ENCODE peak calls at places on chromosome 19, in eight cellular contexts. V is WTC11, M is mesendoderm, T is G401, E is occipital lobe, L is SHP77 treated with DMSO at 0.1 percent for 48 hours, S is choroid plexus epithelial cell, Y is heart left ventricle. G is an unnamed sample.

GRCh38 chr19:13082192-13083007 is 20.3 kb downstream of the LYL1 start:
- DNase-seq in V (peak), M (peak), T (no peak), L (peak), Y (no peak), S (peak), E (no peak), G (no peak)

GRCh38 chr19:15419413-15420025 is 731 bp upstream of the AKAP8L start:
- DNase-seq in V (no peak), Y (no peak), S (no peak), T (peak), E (no peak), L (no peak), M (no peak), G (no peak)

GRCh38 chr19:3759482-3760254 is 1.8 kb downstream of the APBA3 start:
- DNase-seq in S (no peak), L (no peak), E (no peak), V (no peak), Y (no peak), T (no peak), M (no peak), G (no peak)

GRCh38 chr19:19485161-19485997 is 30.0 kb downstream of the TSSK6 start:
- DNase-seq in Y (no peak), L (no peak), E (no peak), M (peak), V (no peak), S (peak), T (no peak), G (no peak)

GRCh38 chr19:14577885-14578427 is 4.9 kb upstream of the CLEC17A start:
- DNase-seq in L (no peak), M (no peak), T (no peak), V (no peak), E (no peak), S (no peak), Y (no peak), G (no peak)

GRCh38 chr19:29328586-29328985 is 115.6 kb upstream of the UQCRFS1 start:
- DNase-seq in Y (no peak), V (no peak), T (no peak), M (no peak), S (no peak), L (no peak), E (no peak), G (no peak)

GRCh38 chr19:29098863-29099481 is 114.0 kb downstream of the UQCRFS1 start:
- DNase-seq in M (no peak), L (no peak), T (no peak), V (no peak), Y (peak), S (peak), E (no peak), G (peak)

GRCh38 chr19:16051254-16052025 is 24.9 kb upstream of the TPM4 start:
- DNase-seq in T (peak), V (no peak), M (no peak), E (no peak), L (no peak), S (peak), Y (no peak), G (no peak)

GRCh38 chr19:10325732-10326131 is 7.6 kb downstream of the RAVER1 start:
- DNase-seq in Y (no peak), M (no peak), T (no peak), E (no peak), S (no peak), V (no peak), L (no peak), G (no peak)

GRCh38 chr19:36796714-36796999 is 24.1 kb upstream of the ZNF850 start:
- DNase-seq in E (no peak), T (no peak), L (no peak), Y (no peak), S (no peak), V (no peak), M (no peak), G (no peak)

GRCh38 chr19:39356073-39356472 is 13.9 kb downstream of the SAMD4B start:
- DNase-seq in Y (no peak), V (no peak), E (no peak), L (no peak), M (no peak), S (no peak), T (no peak), G (no peak)

GRCh38 chr19:11174336-11174735 is 18.8 kb upstream of the SPC24 start:
- DNase-seq in Y (no peak), S (no peak), V (no peak), L (no peak), E (no peak), M (no peak), T (no peak), G (no peak)

GRCh38 chr19:39362682-39363657 is 20.7 kb downstream of the SAMD4B start:
- DNase-seq in Y (no peak), V (no peak), L (no peak), M (no peak), E (no peak), T (no peak), S (peak), G (peak)

GRCh38 chr19:6402834-6403608 is 10.1 kb upstream of the GTF2F1 start:
- DNase-seq in V (no peak), Y (no peak), E (peak), T (peak), M (no peak), L (no peak), S (peak), G (no peak)

GRCh38 chr19:13689050-13689449 is 75.3 kb upstream of the MRI1 start:
- DNase-seq in L (peak), T (peak), V (peak), Y (no peak), S (peak), E (no peak), M (peak), G (no peak)

GRCh38 chr19:49712397-49712859 is 21.5 kb downstream of the CPT1C start:
- DNase-seq in T (peak), E (peak), V (peak), Y (peak), L (no peak), M (peak), S (peak), G (peak)

GRCh38 chr19:574658-575526 is 2.5 kb downstream of the BSG start:
- DNase-seq in Y (peak), V (no peak), S (peak), E (peak), M (no peak), L (no peak), T (peak), G (peak)

GRCh38 chr19:52602931-52603330 is 32.8 kb downstream of the ZNF701 start:
- DNase-seq in T (no peak), V (no peak), S (no peak), Y (no peak), E (no peak), L (no peak), M (no peak), G (no peak)

GRCh38 chr19:12065100-12065538 is 588 bp downstream of the ZNF844 start:
- DNase-seq in M (peak), S (peak), T (peak), E (no peak), Y (no peak), L (no peak), V (no peak), G (peak)

GRCh38 chr19:33665776-33666175 is 44.0 kb downstream of the CHST8 start:
- DNase-seq in E (no peak), V (peak), M (no peak), S (no peak), T (no peak), L (no peak), Y (no peak), G (no peak)

GRCh38 chr19:873084-874019 is 13.9 kb downstream of the CFD start:
- DNase-seq in L (no peak), S (peak), E (no peak), Y (no peak), M (peak), V (peak), T (no peak), G (peak)

GRCh38 chr19:42634409-42635232 is 39.9 kb upstream of the CEACAM8 start:
- DNase-seq in L (no peak), V (peak), M (peak), Y (no peak), E (no peak), T (peak), S (peak), G (no peak)

GRCh38 chr19:10271543-10272086 is 695 bp downstream of the ICAM1 start:
- DNase-seq in Y (no peak), S (peak), V (no peak), L (no peak), E (no peak), M (no peak), T (no peak), G (no peak)

GRCh38 chr19:4636151-4636717 is 3.1 kb upstream of the TNFAIP8L1 start:
- DNase-seq in E (no peak), S (peak), T (peak), Y (peak), V (peak), L (no peak), M (peak), G (peak)

GRCh38 chr19:5216141-5216847 is 124.3 kb downstream of the PTPRS start:
- DNase-seq in M (no peak), E (no peak), V (no peak), L (no peak), S (no peak), T (no peak), Y (no peak), G (no peak)

GRCh38 chr19:12783849-12784393 is 7.4 kb upstream of the JUNB start:
- DNase-seq in T (no peak), E (no peak), Y (peak), M (no peak), L (no peak), S (no peak), V (no peak), G (peak)

GRCh38 chr19:280541-281007 is 10.6 kb downstream of the PLPP2 start:
- DNase-seq in S (no peak), T (no peak), L (no peak), Y (no peak), V (no peak), E (no peak), M (no peak), G (no peak)

GRCh38 chr19:17112700-17113099 is 37.1 kb downstream of the MYO9B start:
- DNase-seq in V (no peak), T (no peak), L (no peak), S (no peak), M (no peak), Y (no peak), E (no peak), G (no peak)

GRCh38 chr19:5263615-5264014 is 77.0 kb downstream of the PTPRS start:
- DNase-seq in M (no peak), T (no peak), L (no peak), E (no peak), V (no peak), S (no peak), Y (no peak), G (no peak)

GRCh38 chr19:51654783-51655182 is 8.2 kb upstream of the SIGLEC14 start:
- DNase-seq in E (no peak), T (no peak), Y (no peak), S (peak), L (no peak), M (peak), V (peak), G (no peak)

GRCh38 chr19:17579523-17580244 is 24.2 kb downstream of the COLGALT1 start:
- DNase-seq in S (peak), T (peak), V (peak), Y (peak), L (peak), M (peak), E (no peak), G (peak)